ENCODE peak calls at places on chromosomes 3 and 15, in seven cellular contexts. U is CD8-positive, alpha-beta T cell; D is IMR-90; Z is HFFc6; N is cardiac muscle cell; S is GM20000; I is progenitor cell of endocrine pancreas. V is an unnamed sample.

GRCh38 chr3:177057768-177058167 is 139.5 kb downstream of the TBL1XR1 start:
- DNase-seq in U (no peak), D (peak; percentile 24), Z (no peak), N (no peak), S (peak; percentile 43), I (no peak), V (no peak)

GRCh38 chr3:24519368-24520100 is 24.9 kb upstream of the THRB start:
- DNase-seq in U (no peak), D (no peak), Z (no peak), N (no peak), S (peak; percentile 55), I (no peak), V (no peak)

GRCh38 chr3:171810278-171811058 is at the start of gene PLD1:
- DNase-seq in U (peak; percentile 16), D (peak; percentile 79), Z (peak; percentile 60), N (peak; percentile 89), S (peak; percentile 77), I (peak; percentile 76), V (no peak)

GRCh38 chr3:168161696-168162095 is 66.0 kb upstream of the GOLIM4 start:
- DNase-seq in U (no peak), D (no peak), Z (no peak), N (no peak), S (no peak), I (no peak), V (no peak)

GRCh38 chr3:186458306-186459107 is 85.7 kb downstream of the CRYGS start:
- DNase-seq in U (no peak), D (no peak), Z (no peak), N (no peak), S (no peak), I (no peak), V (no peak)

GRCh38 chr15:90539789-90540188 is 10.1 kb downstream of the CRTC3 start:
- DNase-seq in U (no peak), D (no peak), Z (no peak), N (no peak), S (no peak), I (no peak), V (no peak)

GRCh38 chr3:2544212-2544611 is 445.5 kb downstream of the CNTN4 start:
- DNase-seq in U (no peak), D (no peak), Z (no peak), N (no peak), S (no peak), I (no peak), V (no peak)

GRCh38 chr15:33915571-33916407 is 52.5 kb upstream of the CHRM5 start:
- DNase-seq in U (no peak), D (no peak), Z (no peak), N (no peak), S (no peak), I (no peak), V (no peak)

GRCh38 chr15:50506121-50506520 is 40.3 kb downstream of the USP50 start:
- DNase-seq in U (no peak), D (no peak), Z (no peak), N (peak; percentile 14), S (no peak), I (no peak), V (no peak)

GRCh38 chr15:80931721-80932609 is 57.7 kb downstream of the MESD start:
- DNase-seq in U (no peak), D (no peak), Z (no peak), N (no peak), S (no peak), I (no peak), V (no peak)

GRCh38 chr3:32340639-32341365 is 50.9 kb upstream of the CMTM7 start:
- DNase-seq in U (no peak), D (no peak), Z (peak; percentile 4), N (no peak), S (no peak), I (no peak), V (no peak)

GRCh38 chr3:181189556-181189955 is 200.0 kb upstream of the DNAJC19 start:
- DNase-seq in U (no peak), D (no peak), Z (no peak), N (no peak), S (no peak), I (no peak), V (no peak)

GRCh38 chr15:43941555-43941954 is 114.8 kb downstream of the WDR76 start:
- DNase-seq in U (no peak), D (no peak), Z (no peak), N (no peak), S (peak; percentile 26), I (no peak), V (no peak)

GRCh38 chr15:43942157-43942556 is 115.4 kb downstream of the WDR76 start:
- DNase-seq in U (no peak), D (no peak), Z (no peak), N (no peak), S (no peak), I (no peak), V (no peak)

GRCh38 chr15:43943511-43943910 is 116.7 kb downstream of the WDR76 start:
- DNase-seq in U (no peak), D (peak; percentile 77), Z (peak; percentile 4), N (no peak), S (no peak), I (no peak), V (no peak)

GRCh38 chr15:43941071-43941470 is 114.3 kb downstream of the WDR76 start:
- DNase-seq in U (no peak), D (no peak), Z (no peak), N (no peak), S (no peak), I (no peak), V (no peak)

GRCh38 chr15:43939070-43939469 is 112.3 kb downstream of the WDR76 start:
- DNase-seq in U (no peak), D (peak; percentile 33), Z (no peak), N (no peak), S (peak; percentile 21), I (no peak), V (no peak)
- TF ChIP-seq CTCF in U (no peak), D (peak; percentile 61), Z (peak; percentile 78), N (peak; percentile 56), S (peak; percentile 2), I (peak; percentile 46), V (peak; percentile 70)

DNA sequence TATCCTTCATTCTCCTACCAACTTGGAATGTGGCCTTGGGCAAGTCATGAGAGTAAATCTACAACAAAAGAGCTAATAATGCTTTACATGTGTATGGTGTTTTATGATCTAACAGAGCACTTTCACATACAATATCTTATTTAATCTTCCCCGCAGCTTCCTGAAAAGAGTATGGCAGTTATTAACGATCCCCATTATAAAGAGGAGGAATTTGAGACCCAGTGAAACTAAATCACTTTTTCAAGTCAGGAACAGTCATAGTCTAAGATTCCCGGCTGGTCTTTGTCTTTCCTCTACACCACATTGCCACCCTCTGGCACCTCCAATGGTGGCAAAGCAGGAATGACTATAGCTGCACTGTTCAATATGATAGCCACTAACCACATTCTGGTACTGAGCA is 69.7 kb upstream of the CMSS1 start:
- DNase-seq in U (no peak), D (peak; percentile 32), Z (peak; percentile 62), N (no peak), S (no peak), I (no peak), V (no peak)
- TF ChIP-seq CTCF in U (no peak), D (peak; percentile 50), Z (peak; percentile 75), N (peak; percentile 34), S (no peak), I (peak; percentile 22), V (peak; percentile 29)

GRCh38 chr15:44194397-44195150 is 497 bp downstream of the FRMD5 start:
- DNase-seq in U (peak; percentile 10), D (peak; percentile 85), Z (peak; percentile 29), N (peak; percentile 34), S (peak; percentile 13), I (no peak), V (peak; percentile 33)

GRCh38 chr15:44195151-44195740 is at the start of gene FRMD5:
- DNase-seq in U (peak; percentile 76), D (peak; percentile 95), Z (peak; percentile 91), N (peak; percentile 95), S (peak; percentile 95), I (peak; percentile 95), V (peak; percentile 92)

GRCh38 chr15:44188810-44189209 is 6.3 kb downstream of the FRMD5 start:
- DNase-seq in U (no peak), D (no peak), Z (no peak), N (no peak), S (no peak), I (no peak), V (no peak)

GRCh38 chr15:44199393-44199792 is 4.3 kb upstream of the FRMD5 start:
- DNase-seq in U (no peak), D (no peak), Z (no peak), N (no peak), S (no peak), I (no peak), V (no peak)

DNA sequence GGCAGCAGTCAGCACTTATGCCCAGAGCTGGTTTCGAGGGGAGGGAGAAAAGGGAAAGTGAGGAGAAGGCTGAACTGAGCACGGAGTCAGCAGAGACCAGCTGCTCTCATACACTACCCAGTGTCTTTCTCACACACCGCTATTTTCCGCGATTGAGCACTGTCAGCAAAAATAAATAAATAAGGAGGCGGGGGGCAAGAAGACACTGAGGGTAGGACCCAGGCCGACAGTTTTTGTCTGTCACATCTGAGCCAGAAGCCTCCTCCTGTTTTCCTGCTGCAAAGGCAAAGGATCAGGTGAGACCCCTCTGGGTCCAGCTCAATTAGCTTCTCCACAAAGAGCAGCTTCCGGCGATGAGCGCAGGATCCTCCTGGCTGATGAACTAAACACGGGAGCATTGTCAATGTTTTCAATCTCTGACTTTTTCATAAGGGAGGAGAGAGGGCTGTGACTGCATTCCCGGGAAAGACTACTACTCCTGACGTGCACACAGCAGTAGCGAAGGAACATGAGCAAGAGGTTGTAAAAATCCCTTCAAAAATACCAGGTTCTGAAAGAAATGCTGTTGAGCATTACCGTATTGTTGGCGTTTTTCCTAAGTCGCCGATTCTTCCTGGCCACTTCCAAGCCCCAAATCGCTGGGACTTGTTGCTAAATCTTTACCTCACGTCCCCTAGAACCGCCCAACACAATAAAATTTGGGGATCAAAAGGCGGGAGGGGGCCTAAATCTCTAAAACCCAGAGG is 1.2 kb downstream of the FRMD5 start:
- DNase-seq in U (no peak), D (peak; percentile 55), Z (peak; percentile 10), N (peak; percentile 27), S (peak; percentile 18), I (no peak), V (no peak)
- TF ChIP-seq CTCF in U (no peak), D (no peak), Z (no peak), N (no peak), S (no peak), I (no peak), V (no peak)

GRCh38 chr3:194237110-194237509 is 101.2 kb downstream of the HES1 start:
- DNase-seq in U (no peak), D (no peak), Z (no peak), N (no peak), S (no peak), I (no peak), V (no peak)

GRCh38 chr3:194235160-194235559 is 99.2 kb downstream of the HES1 start:
- DNase-seq in U (no peak), D (no peak), Z (no peak), N (peak; percentile 82), S (no peak), I (no peak), V (no peak)

GRCh38 chr3:194231840-194232832 is 96.2 kb downstream of the HES1 start:
- DNase-seq in U (no peak), D (no peak), Z (no peak), N (no peak), S (no peak), I (no peak), V (no peak)

DNA sequence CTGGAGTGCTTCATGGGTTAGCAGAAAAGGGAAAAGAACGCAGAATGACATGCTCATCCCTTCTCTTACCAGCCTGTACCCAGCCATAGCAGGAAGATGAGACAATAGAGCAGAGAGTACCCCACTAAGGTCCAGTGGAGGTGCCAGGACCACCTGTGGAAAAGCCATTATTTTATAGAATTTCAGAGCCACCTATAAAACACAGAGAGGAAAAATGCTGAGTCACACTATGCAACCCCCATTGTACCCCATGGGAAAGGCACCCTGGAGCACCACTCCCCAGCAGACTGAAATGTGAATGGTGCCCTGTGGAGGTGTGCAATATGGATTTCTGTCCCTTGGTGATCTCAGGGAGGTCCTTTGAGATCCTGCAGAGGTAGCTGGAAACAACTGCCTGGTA is 97.2 kb downstream of the HES1 start:
- DNase-seq in U (no peak), D (no peak), Z (no peak), N (no peak), S (no peak), I (no peak), V (no peak)
- TF ChIP-seq CTCF in U (no peak), D (no peak), Z (no peak), N (no peak), S (no peak), I (no peak), V (no peak)